ENCODE peak calls at places on chromosomes 13 and 19, in six cellular contexts. One of them, this sample, is unnamed.
A peak's percentile ranks its signal among the peaks of the same experiment; 100 is the strongest.

GRCh38 chr13:106573279-106573831 is 5.4 kb upstream of the ARGLU1 start:
- DNase-seq in activated T-helper 1 cell treated with Interleukin-2 at 50 U/mL for 16 hours: no peak
- DNase-seq in HT1080: no peak
- DNase-seq in NCI-H345: no peak
- DNase-seq in A172: no peak
- DNase-seq in IMR-90: peak; percentile 52
- DNase-seq in this sample: no peak

GRCh38 chr13:107413005-107413404 is 802.3 kb downstream of the LIG4 start:
- DNase-seq in NCI-H345: no peak
- DNase-seq in activated T-helper 1 cell treated with Interleukin-2 at 50 U/mL for 16 hours: no peak
- DNase-seq in A172: no peak
- DNase-seq in IMR-90: no peak
- DNase-seq in HT1080: no peak
- DNase-seq in this sample: no peak

GRCh38 chr19:2289714-2290435 is 7.9 kb upstream of the PEAK3 start:
- DNase-seq in IMR-90: no peak
- DNase-seq in activated T-helper 1 cell treated with Interleukin-2 at 50 U/mL for 16 hours: peak; percentile 61
- DNase-seq in HT1080: no peak
- DNase-seq in A172: no peak
- DNase-seq in NCI-H345: no peak
- DNase-seq in this sample: no peak

GRCh38 chr13:40665061-40665753 is 1.2 kb downstream of the FOXO1 start:
- DNase-seq in HT1080: peak; percentile 20
- DNase-seq in IMR-90: no peak
- DNase-seq in NCI-H345: no peak
- DNase-seq in activated T-helper 1 cell treated with Interleukin-2 at 50 U/mL for 16 hours: no peak
- DNase-seq in A172: no peak
- DNase-seq in this sample: no peak

GRCh38 chr13:28753208-28753892 is 34.6 kb upstream of the SLC46A3 start:
- DNase-seq in IMR-90: peak; percentile 91
- DNase-seq in HT1080: peak; percentile 90
- DNase-seq in activated T-helper 1 cell treated with Interleukin-2 at 50 U/mL for 16 hours: no peak
- DNase-seq in NCI-H345: no peak
- DNase-seq in A172: peak; percentile 93
- DNase-seq in this sample: peak; percentile 93

GRCh38 chr13:91358384-91358776 is 10.9 kb downstream of the MIR17HG start:
- DNase-seq in A172: no peak
- DNase-seq in NCI-H345: no peak
- DNase-seq in HT1080: no peak
- DNase-seq in activated T-helper 1 cell treated with Interleukin-2 at 50 U/mL for 16 hours: no peak
- DNase-seq in IMR-90: no peak
- DNase-seq in this sample: no peak

GRCh38 chr13:43196171-43196611 is 172.8 kb downstream of the DNAJC15 start:
- DNase-seq in activated T-helper 1 cell treated with Interleukin-2 at 50 U/mL for 16 hours: no peak
- DNase-seq in NCI-H345: no peak
- DNase-seq in A172: no peak
- DNase-seq in HT1080: no peak
- DNase-seq in IMR-90: peak; percentile 8
- DNase-seq in this sample: no peak

GRCh38 chr19:55084416-55084815 is 8.7 kb downstream of the EPS8L1 start:
- DNase-seq in A172: no peak
- DNase-seq in NCI-H345: no peak
- DNase-seq in IMR-90: no peak
- DNase-seq in activated T-helper 1 cell treated with Interleukin-2 at 50 U/mL for 16 hours: no peak
- DNase-seq in HT1080: no peak
- DNase-seq in this sample: no peak

GRCh38 chr19:33214621-33215020 is 11.0 kb downstream of the SLC7A10 start:
- DNase-seq in IMR-90: peak; percentile 35
- DNase-seq in A172: peak; percentile 18
- DNase-seq in activated T-helper 1 cell treated with Interleukin-2 at 50 U/mL for 16 hours: no peak
- DNase-seq in HT1080: peak; percentile 24
- DNase-seq in NCI-H345: peak; percentile 46
- DNase-seq in this sample: no peak

GRCh38 chr13:46831588-46832194 is 34.7 kb upstream of the ESD start:
- DNase-seq in HT1080: peak; percentile 37
- DNase-seq in activated T-helper 1 cell treated with Interleukin-2 at 50 U/mL for 16 hours: no peak
- DNase-seq in IMR-90: peak; percentile 58
- DNase-seq in NCI-H345: peak; percentile 36
- DNase-seq in A172: peak; percentile 29
- DNase-seq in this sample: peak; percentile 19

GRCh38 chr19:3981736-3982681 is 3.3 kb downstream of the EEF2 start:
- DNase-seq in activated T-helper 1 cell treated with Interleukin-2 at 50 U/mL for 16 hours: no peak
- DNase-seq in NCI-H345: no peak
- DNase-seq in A172: no peak
- DNase-seq in IMR-90: no peak
- DNase-seq in HT1080: no peak
- DNase-seq in this sample: no peak

GRCh38 chr19:42441047-42441440 is 1.7 kb downstream of the CXCL17 start:
- DNase-seq in NCI-H345: no peak
- DNase-seq in A172: no peak
- DNase-seq in activated T-helper 1 cell treated with Interleukin-2 at 50 U/mL for 16 hours: no peak
- DNase-seq in HT1080: no peak
- DNase-seq in IMR-90: no peak
- DNase-seq in this sample: no peak

GRCh38 chr19:41427647-41428480 is 690 bp upstream of the B3GNT8 start:
- DNase-seq in activated T-helper 1 cell treated with Interleukin-2 at 50 U/mL for 16 hours: peak; percentile 34
- DNase-seq in NCI-H345: no peak
- DNase-seq in IMR-90: no peak
- DNase-seq in HT1080: no peak
- DNase-seq in A172: no peak
- DNase-seq in this sample: no peak

GRCh38 chr13:90455861-90456260 is 891.6 kb upstream of the MIR17HG start:
- DNase-seq in A172: no peak
- DNase-seq in HT1080: no peak
- DNase-seq in activated T-helper 1 cell treated with Interleukin-2 at 50 U/mL for 16 hours: no peak
- DNase-seq in IMR-90: no peak
- DNase-seq in NCI-H345: no peak
- DNase-seq in this sample: no peak

GRCh38 chr19:623175-623916 is 10.0 kb downstream of the POLRMT start:
- DNase-seq in HT1080: no peak
- DNase-seq in activated T-helper 1 cell treated with Interleukin-2 at 50 U/mL for 16 hours: no peak
- DNase-seq in NCI-H345: no peak
- DNase-seq in IMR-90: no peak
- DNase-seq in A172: no peak
- DNase-seq in this sample: no peak

This sample was measured in H4.